ENCODE peak calls at places on chromosome 12, in seven cellular contexts. A is astrocyte of the spinal cord, F is skeletal muscle cell, U is H54, G is HEK293T, X is adrenal gland, D is right lobe of liver. R is an unnamed sample.

GRCh38 chr12:45327823-45328383 is 112.0 kb downstream of the ANO6 start:
- DNase-seq in A (peak), X (no peak), G (no peak), F (no peak), D (no peak), U (no peak), R (peak)

GRCh38 chr12:14612895-14613294 is 45.2 kb upstream of the PLBD1 start:
- DNase-seq in F (no peak), X (no peak), D (no peak), G (no peak), U (no peak), A (no peak), R (no peak)

GRCh38 chr12:16495196-16495595 is 110.8 kb downstream of the LMO3 start:
- DNase-seq in G (no peak), U (no peak), F (no peak), A (no peak), X (no peak), D (no peak), R (no peak)

GRCh38 chr12:55060470-55060869 is 40.7 kb downstream of the NEUROD4 start:
- DNase-seq in G (no peak), D (no peak), U (no peak), X (no peak), A (no peak), F (no peak), R (peak)

GRCh38 chr12:127663716-127664115 is 603.3 kb upstream of the TMEM132C start:
- DNase-seq in G (no peak), D (no peak), X (no peak), F (no peak), A (no peak), U (no peak), R (no peak)

GRCh38 chr12:75661927-75662326 is 150.5 kb upstream of the KRR1 start:
- DNase-seq in A (peak), F (peak), X (no peak), D (no peak), U (no peak), G (no peak), R (peak)

GRCh38 chr12:121145221-121145620 is 12.5 kb downstream of the P2RX7 start:
- DNase-seq in A (peak), D (no peak), F (no peak), X (peak), G (no peak), U (no peak), R (no peak)

GRCh38 chr12:124586756-124587155 is 19.3 kb upstream of the NCOR2 start:
- DNase-seq in U (no peak), F (no peak), X (no peak), A (no peak), G (no peak), D (peak), R (peak)

GRCh38 chr12:19131020-19131431 is 1.5 kb downstream of the PLEKHA5 start:
- DNase-seq in F (no peak), U (peak), X (peak), G (peak), A (peak), D (peak), R (peak)

GRCh38 chr12:54472494-54473262 is 724 bp downstream of the GTSF1 start:
- DNase-seq in D (no peak), X (no peak), F (no peak), G (no peak), U (no peak), A (no peak), R (no peak)

GRCh38 chr12:59005195-59005961 is 85.1 kb upstream of the LRIG3 start:
- DNase-seq in A (peak), F (peak), G (no peak), U (no peak), X (no peak), D (no peak), R (peak)

GRCh38 chr12:66235626-66236281 is 46.7 kb downstream of the IRAK3 start:
- DNase-seq in G (peak), U (no peak), X (no peak), A (peak), D (no peak), F (no peak), R (peak)